ENCODE peak calls at places on chromosomes 11 and 22, in ten cellular contexts. One of them, this sample, is unnamed.
A peak's percentile ranks its signal among the peaks of the same experiment; 100 is the strongest.

GRCh38 chr22:48954781-48955311 is 872.8 kb downstream of the BRD1 start:
- DNase-seq in right atrium auricular region: peak; percentile 49
- DNase-seq in IMR-90: no peak
- DNase-seq in pancreas: no peak
- DNase-seq in mesenchymal stem cell: no peak
- DNase-seq in adrenal gland: peak; percentile 45
- DNase-seq in CD8-positive, alpha-beta memory T cell: no peak
- DNase-seq in psoas muscle: no peak
- DNase-seq in vagina: no peak
- DNase-seq in RWPE2: no peak
- DNase-seq in this sample: peak; percentile 27

GRCh38 chr22:17205432-17205831 is 13.8 kb downstream of the ADA2 start:
- DNase-seq in CD8-positive, alpha-beta memory T cell: no peak
- DNase-seq in vagina: no peak
- DNase-seq in mesenchymal stem cell: no peak
- DNase-seq in psoas muscle: peak; percentile 23
- DNase-seq in adrenal gland: no peak
- DNase-seq in right atrium auricular region: no peak
- DNase-seq in pancreas: no peak
- DNase-seq in RWPE2: no peak
- DNase-seq in IMR-90: no peak
- DNase-seq in this sample: no peak

GRCh38 chr11:130785376-130786110 is 130.7 kb downstream of the SNX19 start:
- DNase-seq in psoas muscle: no peak
- DNase-seq in right atrium auricular region: no peak
- DNase-seq in vagina: no peak
- DNase-seq in CD8-positive, alpha-beta memory T cell: no peak
- DNase-seq in IMR-90: peak; percentile 77
- DNase-seq in mesenchymal stem cell: peak; percentile 90
- DNase-seq in pancreas: no peak
- DNase-seq in RWPE2: no peak
- DNase-seq in adrenal gland: no peak
- DNase-seq in this sample: no peak

GRCh38 chr11:14971865-14972580 is at the start of gene CALCA:
- DNase-seq in pancreas: no peak
- DNase-seq in mesenchymal stem cell: peak; percentile 4
- DNase-seq in adrenal gland: no peak
- DNase-seq in RWPE2: no peak
- DNase-seq in CD8-positive, alpha-beta memory T cell: no peak
- DNase-seq in vagina: no peak
- DNase-seq in right atrium auricular region: no peak
- DNase-seq in psoas muscle: no peak
- DNase-seq in IMR-90: no peak
- DNase-seq in this sample: no peak

GRCh38 chr11:128738942-128739341 is 45.1 kb downstream of the FLI1 start:
- DNase-seq in psoas muscle: no peak
- DNase-seq in IMR-90: no peak
- DNase-seq in RWPE2: no peak
- DNase-seq in CD8-positive, alpha-beta memory T cell: no peak
- DNase-seq in adrenal gland: no peak
- DNase-seq in vagina: no peak
- DNase-seq in right atrium auricular region: no peak
- DNase-seq in pancreas: no peak
- DNase-seq in mesenchymal stem cell: no peak
- DNase-seq in this sample: no peak

GRCh38 chr11:116535120-116535519 is 237.7 kb downstream of the BUD13 start:
- DNase-seq in IMR-90: no peak
- DNase-seq in mesenchymal stem cell: no peak
- DNase-seq in right atrium auricular region: no peak
- DNase-seq in adrenal gland: no peak
- DNase-seq in psoas muscle: no peak
- DNase-seq in RWPE2: no peak
- DNase-seq in vagina: no peak
- DNase-seq in pancreas: no peak
- DNase-seq in CD8-positive, alpha-beta memory T cell: no peak
- DNase-seq in this sample: no peak

GRCh38 chr22:37331034-37331428 is 48.7 kb downstream of the CYTH4 start:
- DNase-seq in pancreas: no peak
- DNase-seq in right atrium auricular region: no peak
- DNase-seq in CD8-positive, alpha-beta memory T cell: no peak
- DNase-seq in psoas muscle: no peak
- DNase-seq in RWPE2: no peak
- DNase-seq in mesenchymal stem cell: peak; percentile 43
- DNase-seq in IMR-90: peak; percentile 79
- DNase-seq in adrenal gland: no peak
- DNase-seq in vagina: no peak
- DNase-seq in this sample: no peak

GRCh38 chr22:30566125-30566524 is 8.3 kb downstream of the GAL3ST1 start:
- DNase-seq in psoas muscle: no peak
- DNase-seq in vagina: no peak
- DNase-seq in RWPE2: no peak
- DNase-seq in right atrium auricular region: no peak
- DNase-seq in pancreas: no peak
- DNase-seq in IMR-90: no peak
- DNase-seq in mesenchymal stem cell: no peak
- DNase-seq in adrenal gland: no peak
- DNase-seq in CD8-positive, alpha-beta memory T cell: no peak
- DNase-seq in this sample: no peak

GRCh38 chr11:60168306-60168705 is 14.6 kb downstream of the MS4A6A start:
- DNase-seq in CD8-positive, alpha-beta memory T cell: no peak
- DNase-seq in adrenal gland: no peak
- DNase-seq in right atrium auricular region: no peak
- DNase-seq in RWPE2: no peak
- DNase-seq in vagina: no peak
- DNase-seq in mesenchymal stem cell: no peak
- DNase-seq in pancreas: no peak
- DNase-seq in psoas muscle: peak; percentile 12
- DNase-seq in IMR-90: no peak
- DNase-seq in this sample: no peak

GRCh38 chr11:60175860-60176275 is 7.0 kb downstream of the MS4A6A start:
- DNase-seq in CD8-positive, alpha-beta memory T cell: no peak
- DNase-seq in vagina: no peak
- DNase-seq in IMR-90: no peak
- DNase-seq in RWPE2: no peak
- DNase-seq in pancreas: no peak
- DNase-seq in mesenchymal stem cell: no peak
- DNase-seq in psoas muscle: no peak
- DNase-seq in adrenal gland: no peak
- DNase-seq in right atrium auricular region: no peak
- DNase-seq in this sample: no peak

GRCh38 chr11:60170566-60170965 is 12.3 kb downstream of the MS4A6A start:
- DNase-seq in CD8-positive, alpha-beta memory T cell: no peak
- DNase-seq in mesenchymal stem cell: no peak
- DNase-seq in vagina: no peak
- DNase-seq in adrenal gland: no peak
- DNase-seq in IMR-90: no peak
- DNase-seq in pancreas: no peak
- DNase-seq in right atrium auricular region: no peak
- DNase-seq in RWPE2: no peak
- DNase-seq in psoas muscle: no peak
- DNase-seq in this sample: no peak

GRCh38 chr11:60169264-60169915 is 13.5 kb downstream of the MS4A6A start:
- DNase-seq in pancreas: peak; percentile 88
- DNase-seq in psoas muscle: no peak
- DNase-seq in adrenal gland: no peak
- DNase-seq in IMR-90: no peak
- DNase-seq in CD8-positive, alpha-beta memory T cell: no peak
- DNase-seq in right atrium auricular region: no peak
- DNase-seq in mesenchymal stem cell: peak; percentile 7
- DNase-seq in RWPE2: peak; percentile 75
- DNase-seq in vagina: no peak
- DNase-seq in this sample: no peak

GRCh38 chr11:60172011-60172410 is 10.9 kb downstream of the MS4A6A start:
- DNase-seq in right atrium auricular region: no peak
- DNase-seq in RWPE2: no peak
- DNase-seq in vagina: no peak
- DNase-seq in mesenchymal stem cell: no peak
- DNase-seq in adrenal gland: no peak
- DNase-seq in IMR-90: no peak
- DNase-seq in psoas muscle: no peak
- DNase-seq in pancreas: no peak
- DNase-seq in CD8-positive, alpha-beta memory T cell: no peak
- DNase-seq in this sample: no peak
- H3K4me1 ChIP-seq in right atrium auricular region: peaks cover 6% of the 10 kb centered on the region
- H3K4me1 ChIP-seq in RWPE2: peaks cover 3% of the 10 kb centered on the region
- H3K4me1 ChIP-seq in vagina: no peaks in the 10 kb centered on the region
- H3K4me1 ChIP-seq in mesenchymal stem cell: no peaks in the 10 kb centered on the region
- H3K4me1 ChIP-seq in adrenal gland: no peaks in the 10 kb centered on the region
- H3K4me1 ChIP-seq in IMR-90: no peaks in the 10 kb centered on the region
- H3K4me1 ChIP-seq in psoas muscle: no peaks in the 10 kb centered on the region
- H3K4me1 ChIP-seq in pancreas: no peaks in the 10 kb centered on the region
- H3K4me1 ChIP-seq in CD8-positive, alpha-beta memory T cell: no peaks in the 10 kb centered on the region
- H3K4me1 ChIP-seq in this sample: peaks cover 2% of the 10 kb centered on the region

GRCh38 chr22:19840955-19841640 is 13.6 kb downstream of the GNB1L start:
- DNase-seq in mesenchymal stem cell: no peak
- DNase-seq in pancreas: no peak
- DNase-seq in psoas muscle: no peak
- DNase-seq in CD8-positive, alpha-beta memory T cell: no peak
- DNase-seq in IMR-90: no peak
- DNase-seq in right atrium auricular region: no peak
- DNase-seq in vagina: no peak
- DNase-seq in adrenal gland: no peak
- DNase-seq in RWPE2: no peak
- DNase-seq in this sample: no peak
- H3K27me3 ChIP-seq in mesenchymal stem cell: no peaks in the 10 kb centered on the region
- H3K27me3 ChIP-seq in pancreas: no peaks in the 10 kb centered on the region
- H3K27me3 ChIP-seq in psoas muscle: no peaks in the 10 kb centered on the region
- H3K27me3 ChIP-seq in CD8-positive, alpha-beta memory T cell: no peaks in the 10 kb centered on the region
- H3K27me3 ChIP-seq in IMR-90: no peaks in the 10 kb centered on the region
- H3K27me3 ChIP-seq in right atrium auricular region: no peaks in the 10 kb centered on the region
- H3K27me3 ChIP-seq in vagina: no peaks in the 10 kb centered on the region
- H3K27me3 ChIP-seq in adrenal gland: no peaks in the 10 kb centered on the region
- H3K27me3 ChIP-seq in RWPE2: no peaks in the 10 kb centered on the region
- H3K27me3 ChIP-seq in this sample: no peaks in the 10 kb centered on the region

GRCh38 chr22:46110215-46110614 is 40.1 kb upstream of the PPARA start:
- DNase-seq in CD8-positive, alpha-beta memory T cell: no peak
- DNase-seq in right atrium auricular region: no peak
- DNase-seq in vagina: no peak
- DNase-seq in adrenal gland: peak; percentile 87
- DNase-seq in mesenchymal stem cell: peak; percentile 19
- DNase-seq in RWPE2: no peak
- DNase-seq in IMR-90: peak; percentile 34
- DNase-seq in psoas muscle: peak; percentile 69
- DNase-seq in pancreas: peak; percentile 46
- DNase-seq in this sample: no peak

GRCh38 chr22:46109474-46110003 is 40.8 kb upstream of the PPARA start:
- DNase-seq in vagina: no peak
- DNase-seq in adrenal gland: no peak
- DNase-seq in CD8-positive, alpha-beta memory T cell: no peak
- DNase-seq in right atrium auricular region: no peak
- DNase-seq in IMR-90: no peak
- DNase-seq in RWPE2: no peak
- DNase-seq in mesenchymal stem cell: no peak
- DNase-seq in psoas muscle: no peak
- DNase-seq in pancreas: peak; percentile 29
- DNase-seq in this sample: no peak

GRCh38 chr22:46107753-46108563 is 42.4 kb upstream of the PPARA start:
- DNase-seq in CD8-positive, alpha-beta memory T cell: no peak
- DNase-seq in vagina: no peak
- DNase-seq in adrenal gland: peak; percentile 86
- DNase-seq in pancreas: no peak
- DNase-seq in mesenchymal stem cell: peak; percentile 15
- DNase-seq in right atrium auricular region: no peak
- DNase-seq in psoas muscle: no peak
- DNase-seq in RWPE2: no peak
- DNase-seq in IMR-90: no peak
- DNase-seq in this sample: no peak

GRCh38 chr22:46107089-46107664 is 43.1 kb upstream of the PPARA start:
- DNase-seq in psoas muscle: peak; percentile 90
- DNase-seq in pancreas: peak; percentile 94
- DNase-seq in vagina: no peak
- DNase-seq in adrenal gland: peak; percentile 88
- DNase-seq in right atrium auricular region: no peak
- DNase-seq in IMR-90: no peak
- DNase-seq in CD8-positive, alpha-beta memory T cell: no peak
- DNase-seq in RWPE2: no peak
- DNase-seq in mesenchymal stem cell: no peak
- DNase-seq in this sample: no peak

GRCh38 chr22:46108564-46109473 is 41.5 kb upstream of the PPARA start:
- DNase-seq in adrenal gland: peak; percentile 85
- DNase-seq in RWPE2: no peak
- DNase-seq in vagina: no peak
- DNase-seq in mesenchymal stem cell: no peak
- DNase-seq in pancreas: peak; percentile 76
- DNase-seq in CD8-positive, alpha-beta memory T cell: no peak
- DNase-seq in IMR-90: peak; percentile 23
- DNase-seq in psoas muscle: no peak
- DNase-seq in right atrium auricular region: no peak
- DNase-seq in this sample: no peak
- H3K4me1 ChIP-seq in adrenal gland: peaks cover 73% of the 10 kb centered on the region
- H3K4me1 ChIP-seq in RWPE2: peaks cover 31% of the 10 kb centered on the region
- H3K4me1 ChIP-seq in vagina: peaks cover 98% of the 10 kb centered on the region
- H3K4me1 ChIP-seq in mesenchymal stem cell: peaks cover 95% of the 10 kb centered on the region
- H3K4me1 ChIP-seq in pancreas: peaks cover 68% of the 10 kb centered on the region
- H3K4me1 ChIP-seq in CD8-positive, alpha-beta memory T cell: no peaks in the 10 kb centered on the region
- H3K4me1 ChIP-seq in IMR-90: peaks cover 40% of the 10 kb centered on the region
- H3K4me1 ChIP-seq in psoas muscle: peaks cover 98% of the 10 kb centered on the region
- H3K4me1 ChIP-seq in right atrium auricular region: peaks cover 98% of the 10 kb centered on the region
- H3K4me1 ChIP-seq in this sample: peaks cover 53% of the 10 kb centered on the region

GRCh38 chr11:119798656-119799055 is 69.7 kb upstream of the NECTIN1 start:
- DNase-seq in pancreas: no peak
- DNase-seq in right atrium auricular region: no peak
- DNase-seq in CD8-positive, alpha-beta memory T cell: no peak
- DNase-seq in IMR-90: no peak
- DNase-seq in vagina: no peak
- DNase-seq in mesenchymal stem cell: no peak
- DNase-seq in RWPE2: no peak
- DNase-seq in psoas muscle: no peak
- DNase-seq in adrenal gland: no peak
- DNase-seq in this sample: no peak

GRCh38 chr11:119800171-119800570 is 71.2 kb upstream of the NECTIN1 start:
- DNase-seq in vagina: no peak
- DNase-seq in IMR-90: no peak
- DNase-seq in CD8-positive, alpha-beta memory T cell: no peak
- DNase-seq in pancreas: no peak
- DNase-seq in psoas muscle: no peak
- DNase-seq in right atrium auricular region: no peak
- DNase-seq in mesenchymal stem cell: no peak
- DNase-seq in adrenal gland: no peak
- DNase-seq in RWPE2: no peak
- DNase-seq in this sample: no peak

GRCh38 chr11:119796363-119797060 is 67.5 kb upstream of the NECTIN1 start:
- DNase-seq in vagina: no peak
- DNase-seq in psoas muscle: no peak
- DNase-seq in RWPE2: no peak
- DNase-seq in pancreas: no peak
- DNase-seq in mesenchymal stem cell: no peak
- DNase-seq in IMR-90: no peak
- DNase-seq in adrenal gland: no peak
- DNase-seq in CD8-positive, alpha-beta memory T cell: no peak
- DNase-seq in right atrium auricular region: no peak
- DNase-seq in this sample: no peak

GRCh38 chr11:119797137-119797611 is 68.2 kb upstream of the NECTIN1 start:
- DNase-seq in RWPE2: no peak
- DNase-seq in right atrium auricular region: no peak
- DNase-seq in pancreas: no peak
- DNase-seq in mesenchymal stem cell: no peak
- DNase-seq in IMR-90: no peak
- DNase-seq in adrenal gland: no peak
- DNase-seq in vagina: no peak
- DNase-seq in psoas muscle: no peak
- DNase-seq in CD8-positive, alpha-beta memory T cell: no peak
- DNase-seq in this sample: no peak

DNA sequence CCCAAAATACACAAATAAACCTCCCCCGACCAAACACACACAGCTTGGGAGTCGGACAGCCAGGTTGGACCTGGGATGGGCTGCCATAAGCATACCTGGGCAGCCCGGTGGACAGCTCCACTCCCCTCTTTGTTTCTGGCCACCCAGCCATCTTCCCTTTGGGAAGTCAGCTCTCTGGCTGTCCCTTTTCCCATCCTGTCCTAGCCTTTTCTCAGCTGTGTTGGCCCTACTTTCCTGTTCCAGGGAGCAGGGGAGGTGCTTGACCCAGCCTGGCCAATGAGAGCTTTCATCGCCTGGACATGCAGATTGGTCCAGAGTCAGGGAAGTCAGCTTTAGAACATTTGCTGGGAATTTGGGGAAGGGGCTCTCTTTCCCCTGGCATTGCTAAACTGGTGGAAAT is 68.7 kb upstream of the NECTIN1 start:
- DNase-seq in mesenchymal stem cell: no peak
- DNase-seq in adrenal gland: no peak
- DNase-seq in RWPE2: no peak
- DNase-seq in CD8-positive, alpha-beta memory T cell: no peak
- DNase-seq in IMR-90: no peak
- DNase-seq in pancreas: no peak
- DNase-seq in vagina: no peak
- DNase-seq in right atrium auricular region: no peak
- DNase-seq in psoas muscle: no peak
- DNase-seq in this sample: no peak
- H3K27me3 ChIP-seq in mesenchymal stem cell: peaks cover 49% of the 10 kb centered on the region
- H3K27me3 ChIP-seq in adrenal gland: no peaks in the 10 kb centered on the region
- H3K27me3 ChIP-seq in RWPE2: no peaks in the 10 kb centered on the region
- H3K27me3 ChIP-seq in CD8-positive, alpha-beta memory T cell: no peaks in the 10 kb centered on the region
- H3K27me3 ChIP-seq in IMR-90: peaks cover 23% of the 10 kb centered on the region
- H3K27me3 ChIP-seq in pancreas: no peaks in the 10 kb centered on the region
- H3K27me3 ChIP-seq in vagina: no peaks in the 10 kb centered on the region
- H3K27me3 ChIP-seq in right atrium auricular region: no peaks in the 10 kb centered on the region
- H3K27me3 ChIP-seq in psoas muscle: peaks cover 26% of the 10 kb centered on the region
- H3K27me3 ChIP-seq in this sample: no peaks in the 10 kb centered on the region

This sample was measured in lung.